ENCODE peak calls at places on chromosomes 12 and 14, in five cellular contexts. S, H, K, O and R are unnamed samples.
A peak's percentile ranks its signal among the peaks of the same experiment; 100 is the strongest.

GRCh38 chr12:25997401-25997973 is 39.0 kb downstream of the RASSF8 start:
- DNase-seq in O (peak; percentile 63), S (peak; percentile 96), K (no peak), H (peak; percentile 93), R (peak; percentile 74)

GRCh38 chr12:66188584-66189475 is at the start of gene IRAK3:
- DNase-seq in S (peak; percentile 58), H (peak; percentile 31), O (peak; percentile 29), K (peak; percentile 1), R (peak; percentile 66)

GRCh38 chr12:131390408-131391100 is 320.3 kb upstream of the SFSWAP start:
- DNase-seq in K (peak; percentile 13), H (no peak), O (peak; percentile 56), S (peak; percentile 69), R (no peak)

GRCh38 chr12:113887906-113888305 is 78.2 kb downstream of the RBM19 start:
- DNase-seq in K (no peak), H (no peak), O (no peak), S (no peak), R (no peak)

GRCh38 chr12:92928431-92928961 is 599 bp downstream of the EEA1 start:
- DNase-seq in H (no peak), O (no peak), S (no peak), K (no peak), R (peak; percentile 51)

GRCh38 chr14:37270629-37271028 is 72.9 kb downstream of the MIPOL1 start:
- DNase-seq in H (no peak), S (no peak), O (no peak), K (no peak), R (no peak)

GRCh38 chr12:26117321-26117720 is 7.5 kb downstream of the BHLHE41 start:
- DNase-seq in O (no peak), K (no peak), H (no peak), S (peak; percentile 39), R (no peak)

GRCh38 chr12:113101751-113102150 is 33.8 kb downstream of the RASAL1 start:
- DNase-seq in S (no peak), K (no peak), H (no peak), O (no peak), R (no peak)

GRCh38 chr12:74317078-74317581 is 220.5 kb upstream of the ATXN7L3B start:
- DNase-seq in O (peak; percentile 38), H (no peak), K (no peak), S (peak; percentile 67), R (peak; percentile 21)

GRCh38 chr12:11758838-11759509 is 109.5 kb downstream of the ETV6 start:
- DNase-seq in K (no peak), H (peak; percentile 47), S (no peak), O (no peak), R (peak; percentile 76)

GRCh38 chr12:13039557-13039956 is 4.6 kb upstream of the FAM234B start:
- DNase-seq in H (no peak), K (no peak), S (no peak), O (no peak), R (no peak)

GRCh38 chr12:19810213-19810612 is 370.9 kb downstream of the AEBP2 start:
- DNase-seq in K (no peak), H (no peak), O (no peak), S (no peak), R (no peak)

GRCh38 chr12:89373772-89374572 is 21.7 kb upstream of the DUSP6 start:
- DNase-seq in H (peak; percentile 90), S (no peak), O (no peak), K (no peak), R (peak; percentile 77)

GRCh38 chr14:72610096-72610830 is 283.6 kb downstream of the DPF3 start:
- DNase-seq in S (no peak), H (no peak), K (no peak), O (no peak), R (no peak)

GRCh38 chr14:69532561-69533335 is 41.9 kb downstream of the CCDC177 start:
- DNase-seq in O (no peak), H (no peak), K (no peak), S (no peak), R (no peak)

GRCh38 chr12:24554612-24555300 is 394.1 kb downstream of the BCAT1 start:
- DNase-seq in S (peak; percentile 60), O (no peak), K (no peak), H (no peak), R (no peak)

GRCh38 chr12:47206450-47206830 is 126.7 kb upstream of the AMIGO2 start:
- DNase-seq in H (no peak), K (no peak), O (no peak), S (no peak), R (no peak)

GRCh38 chr14:39474416-39474911 is 42.2 kb upstream of the FBXO33 start:
- DNase-seq in H (no peak), K (no peak), O (no peak), S (no peak), R (no peak)

GRCh38 chr12:31702047-31702446 is 26.8 kb downstream of the AMN1 start:
- DNase-seq in O (no peak), S (peak; percentile 69), H (peak; percentile 10), K (no peak), R (peak; percentile 36)

GRCh38 chr12:31324845-31325523 is 966 bp downstream of the SINHCAF start:
- DNase-seq in O (peak; percentile 30), S (peak; percentile 60), H (peak; percentile 49), K (no peak), R (peak; percentile 74)

GRCh38 chr14:100605230-100605629 is 18.0 kb upstream of the BEGAIN start:
- DNase-seq in S (no peak), H (no peak), K (no peak), O (no peak), R (no peak)

GRCh38 chr12:110179291-110179690 is 55.1 kb downstream of the IFT81 start:
- DNase-seq in K (no peak), H (peak; percentile 69), S (no peak), O (no peak), R (peak; percentile 26)

GRCh38 chr12:67853204-67853603 is 136.0 kb upstream of the IFNG-AS1 start:
- DNase-seq in O (no peak), S (no peak), K (no peak), H (peak; percentile 35), R (peak; percentile 13)

GRCh38 chr14:19941668-19942067 is 11.0 kb downstream of the OR4K1 start:
- DNase-seq in O (no peak), S (no peak), K (no peak), H (no peak), R (no peak)

DNA sequence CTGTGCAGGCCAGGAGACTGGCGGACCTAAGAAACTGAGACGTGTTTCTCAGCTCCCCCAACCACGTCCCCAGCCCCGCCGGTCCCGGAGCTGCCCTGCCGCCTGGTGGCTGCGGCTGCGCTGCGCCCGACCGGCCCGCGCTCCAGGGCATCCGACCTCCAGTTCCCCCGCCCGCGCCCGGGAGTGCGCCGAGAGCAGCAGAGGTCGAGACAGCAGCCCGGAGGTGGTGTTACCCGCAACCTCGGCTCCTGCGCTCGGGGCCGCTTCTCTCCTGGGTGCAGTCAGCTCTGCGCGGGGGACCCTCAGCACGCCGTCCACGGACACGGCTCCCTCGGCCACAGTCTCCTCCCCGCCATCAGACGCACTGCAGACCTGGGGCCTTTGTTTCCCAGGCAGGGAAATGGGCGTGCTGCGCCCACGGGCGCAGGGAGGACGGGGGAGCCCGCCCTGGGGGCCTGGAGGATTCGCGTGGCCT is 21.6 kb upstream of the GPR132 start:
- DNase-seq in K (peak; percentile 56), H (peak; percentile 71), S (peak; percentile 90), O (peak; percentile 67), R (peak; percentile 73)
- H4K8ac ChIP-seq in K (peak overlapping the region; percentile 83), H (peak overlapping the region; percentile 81), S (no peak overlapping the region), O (no peak overlapping the region), R (peak overlapping the region; percentile 88)

GRCh38 chr14:60863251-60863650 is 117.6 kb downstream of the TRMT5 start:
- DNase-seq in O (no peak), S (no peak), H (no peak), K (no peak), R (no peak)

GRCh38 chr14:60867503-60868172 is 113.2 kb downstream of the TRMT5 start:
- DNase-seq in K (no peak), S (no peak), O (no peak), H (peak; percentile 40), R (no peak)

GRCh38 chr14:60861545-60862147 is 119.2 kb downstream of the TRMT5 start:
- DNase-seq in H (no peak), S (no peak), K (no peak), O (no peak), R (no peak)

GRCh38 chr14:60862283-60862682 is 118.6 kb downstream of the TRMT5 start:
- DNase-seq in O (no peak), H (no peak), K (no peak), S (no peak), R (peak; percentile 3)

DNA sequence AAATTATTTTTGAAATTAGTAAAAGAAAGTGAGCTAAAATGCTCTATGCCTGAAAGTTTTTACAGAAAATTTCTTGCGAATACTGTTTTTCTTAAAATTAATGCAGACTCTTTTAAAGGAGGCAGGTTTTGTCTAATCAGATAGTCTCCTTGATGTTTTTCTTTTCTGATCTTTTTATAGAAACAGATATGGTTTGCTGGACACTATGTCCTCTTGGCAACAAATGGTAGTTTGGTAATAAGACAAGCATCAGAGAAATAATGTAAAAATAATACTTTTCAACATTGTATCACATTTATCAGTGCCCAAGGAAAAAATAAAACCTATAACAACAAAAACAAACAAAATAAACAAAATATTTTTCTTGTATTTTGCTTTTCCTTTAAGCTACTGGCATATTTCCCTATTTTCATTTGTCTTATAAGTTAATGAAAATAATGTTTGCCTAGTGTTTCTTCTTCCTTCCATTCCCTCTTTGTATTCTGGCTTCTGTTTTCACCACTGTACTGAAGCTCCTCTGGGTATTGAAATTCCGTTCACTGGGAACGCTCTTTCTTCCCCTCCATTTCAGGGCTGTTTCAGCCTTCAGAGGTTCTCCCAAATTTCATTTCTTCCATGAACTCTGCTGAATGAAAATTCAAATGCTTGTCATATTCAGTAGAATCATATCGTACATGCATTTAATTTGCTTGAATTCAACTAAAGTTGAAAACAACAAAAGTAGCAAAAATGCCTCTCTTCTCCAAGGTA is 115.3 kb downstream of the TRMT5 start:
- DNase-seq in H (no peak), K (no peak), O (no peak), S (no peak), R (no peak)
- H3K9ac ChIP-seq in H (no peak overlapping the region), K (no peak overlapping the region), O (no peak overlapping the region), S (no peak overlapping the region), R (peak overlapping the region; percentile 0)

GRCh38 chr14:89417111-89417468 is at the start of gene FOXN3:
- DNase-seq in K (peak; percentile 60), O (peak; percentile 86), H (peak; percentile 86), S (peak; percentile 95), R (peak; percentile 92)
- H4K8ac ChIP-seq in K (peak within 1 kb of the TSS; percentile 94), O (peak within 1 kb of the TSS; percentile 93), H (peak within 1 kb of the TSS; percentile 98), S (peak within 1 kb of the TSS; percentile 65), R (peak within 1 kb of the TSS; percentile 95)

GRCh38 chr12:124862768-124863408 is 776 bp downstream of the SCARB1 start:
- DNase-seq in K (no peak), S (peak; percentile 40), H (no peak), O (no peak), R (peak; percentile 46)

GRCh38 chr12:124863409-124864325 is at the start of gene SCARB1:
- DNase-seq in H (peak; percentile 64), K (peak; percentile 33), S (peak; percentile 86), O (peak; percentile 76), R (peak; percentile 73)

GRCh38 chr12:124864326-124864752 is 675 bp upstream of the SCARB1 start:
- DNase-seq in H (no peak), O (no peak), K (no peak), S (no peak), R (no peak)

GRCh38 chr12:124861898-124862676 is 1.6 kb downstream of the SCARB1 start:
- DNase-seq in O (no peak), K (no peak), S (no peak), H (no peak), R (no peak)

DNA sequence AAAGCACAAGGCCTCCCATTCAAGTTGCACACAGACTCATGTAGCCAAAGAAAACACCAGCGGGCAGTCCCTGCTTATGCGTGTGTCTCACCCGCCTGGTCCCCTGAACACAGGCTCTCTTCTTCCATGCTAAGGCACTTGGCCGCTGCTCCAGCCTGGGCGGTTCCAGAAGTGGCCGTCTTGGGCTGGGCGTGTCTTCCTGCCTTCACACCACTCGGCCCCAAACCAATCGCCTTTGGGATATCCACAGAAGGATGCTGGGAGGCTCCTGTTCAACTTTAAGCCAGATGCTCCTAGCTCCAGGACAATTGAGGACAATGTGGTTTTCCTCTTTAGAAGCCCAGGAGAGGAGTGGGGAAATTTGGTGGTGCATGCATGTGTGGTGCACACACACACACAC is 2.2 kb downstream of the SCARB1 start:
- DNase-seq in S (peak; percentile 49), O (no peak), H (no peak), K (no peak), R (no peak)
- H3K9ac ChIP-seq in S (no peak overlapping the region), O (no peak overlapping the region), H (no peak overlapping the region), K (no peak overlapping the region), R (no peak overlapping the region)